ENCODE peak calls at places on chromosomes 5 and 9, in eight cellular contexts. V is GM23338, Y is tibial nerve, H is transverse colon, Q is gastrocnemius medialis, N is adrenal gland, I is psoas muscle, O is body of pancreas. K is an unnamed sample. For H3K27me3 and H3K4me1, the result is how much of the 10 kb centered on the place peaks cover.

GRCh38 chr9:93522736-93523135 is 53.6 kb upstream of the PHF2 start:
- DNase-seq in I (no peak), Q (no peak), Y (no peak), N (no peak), V (no peak), O (no peak), H (no peak), K (no peak)

GRCh38 chr5:9165567-9165966 is 380.3 kb downstream of the SEMA5A start:
- DNase-seq in O (no peak), Q (no peak), H (no peak), N (no peak), I (no peak), V (no peak), Y (no peak), K (no peak)

GRCh38 chr5:172716796-172717313 is 54.1 kb downstream of the DUSP1 start:
- DNase-seq in N (peak), I (peak), Y (peak), Q (peak), H (peak), V (peak), O (peak), K (peak)

GRCh38 chr5:73619606-73620334 is 6.2 kb upstream of the ARHGEF28 start:
- DNase-seq in H (no peak), I (no peak), V (no peak), N (no peak), Y (no peak), Q (no peak), O (no peak), K (no peak)

GRCh38 chr5:33931136-33931535 is 5.0 kb upstream of the RXFP3 start:
- DNase-seq in O (no peak), Y (no peak), Q (no peak), N (no peak), V (peak), H (no peak), I (no peak), K (no peak)

GRCh38 chr9:127035423-127035822 is 87.0 kb downstream of the ANGPTL2 start:
- DNase-seq in N (peak), V (no peak), I (peak), H (peak), O (peak), Q (peak), Y (peak), K (no peak)

GRCh38 chr5:13536921-13537320 is 407.6 kb downstream of the DNAH5 start:
- DNase-seq in Q (no peak), I (no peak), H (no peak), N (no peak), O (no peak), Y (no peak), V (no peak), K (no peak)

GRCh38 chr5:95822038-95822407 is 503 bp downstream of the GLRX start:
- DNase-seq in H (peak), N (peak), I (peak), O (peak), V (peak), Y (no peak), Q (peak), K (no peak)

GRCh38 chr9:125696106-125696647 is 10.8 kb downstream of the MAPKAP1 start:
- DNase-seq in Y (no peak), V (no peak), O (no peak), Q (no peak), I (no peak), H (no peak), N (no peak), K (no peak)

GRCh38 chr5:84292788-84293653 is 91.7 kb downstream of the EDIL3 start:
- DNase-seq in O (no peak), Q (no peak), V (peak), H (no peak), I (no peak), Y (no peak), N (no peak), K (no peak)

DNA sequence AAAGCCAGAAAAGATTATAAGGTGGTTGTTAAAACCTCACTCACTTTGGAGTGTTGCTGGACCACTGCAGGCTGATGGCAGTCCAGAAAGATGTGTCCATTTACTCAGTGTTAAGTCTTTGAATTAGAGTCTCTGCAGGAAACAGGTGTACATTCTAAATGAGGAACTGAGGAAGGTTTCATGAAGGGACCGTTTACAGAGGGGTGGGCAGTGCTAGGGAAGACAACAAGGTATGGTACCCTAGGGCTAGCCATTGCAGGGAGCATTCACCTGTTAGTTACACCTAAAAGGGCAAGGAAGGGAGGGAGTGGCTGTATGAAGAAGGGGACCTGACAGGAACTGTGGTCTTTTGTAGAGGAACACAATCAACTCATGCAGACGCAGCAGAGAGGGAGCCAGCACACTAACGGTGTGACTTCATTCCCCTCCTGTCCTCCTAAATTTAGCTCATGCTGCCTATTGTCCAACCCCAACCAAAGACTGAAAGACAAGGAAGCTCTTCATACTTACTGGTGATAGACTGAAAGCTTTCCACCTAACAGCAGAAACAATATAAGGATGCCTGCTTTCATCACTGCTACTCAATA is 32.2 kb upstream of the PAX5 start:
- DNase-seq in Q (no peak), O (no peak), Y (no peak), V (no peak), I (no peak), H (no peak), N (no peak), K (no peak)
- H3K27me3 ChIP-seq in Q (under half), O (under half), Y (under half), V (under half), I (under half), H (under half), N (under half), K (under half)

GRCh38 chr9:129460323-129461261 is 160.3 kb downstream of the C9orf50 start:
- DNase-seq in N (peak), Y (peak), O (peak), H (peak), Q (peak), I (peak), V (peak), K (peak)

GRCh38 chr9:129459550-129460322 is 161.2 kb downstream of the C9orf50 start:
- DNase-seq in V (no peak), O (peak), Y (no peak), N (no peak), H (peak), Q (no peak), I (no peak), K (peak)

GRCh38 chr9:129458155-129458661 is 162.7 kb downstream of the C9orf50 start:
- DNase-seq in N (no peak), Q (no peak), V (peak), H (peak), Y (no peak), I (no peak), O (peak), K (peak)

GRCh38 chr9:129457325-129457779 is 163.5 kb downstream of the C9orf50 start:
- DNase-seq in O (no peak), I (no peak), N (no peak), V (no peak), Y (no peak), H (no peak), Q (no peak), K (no peak)

DNA sequence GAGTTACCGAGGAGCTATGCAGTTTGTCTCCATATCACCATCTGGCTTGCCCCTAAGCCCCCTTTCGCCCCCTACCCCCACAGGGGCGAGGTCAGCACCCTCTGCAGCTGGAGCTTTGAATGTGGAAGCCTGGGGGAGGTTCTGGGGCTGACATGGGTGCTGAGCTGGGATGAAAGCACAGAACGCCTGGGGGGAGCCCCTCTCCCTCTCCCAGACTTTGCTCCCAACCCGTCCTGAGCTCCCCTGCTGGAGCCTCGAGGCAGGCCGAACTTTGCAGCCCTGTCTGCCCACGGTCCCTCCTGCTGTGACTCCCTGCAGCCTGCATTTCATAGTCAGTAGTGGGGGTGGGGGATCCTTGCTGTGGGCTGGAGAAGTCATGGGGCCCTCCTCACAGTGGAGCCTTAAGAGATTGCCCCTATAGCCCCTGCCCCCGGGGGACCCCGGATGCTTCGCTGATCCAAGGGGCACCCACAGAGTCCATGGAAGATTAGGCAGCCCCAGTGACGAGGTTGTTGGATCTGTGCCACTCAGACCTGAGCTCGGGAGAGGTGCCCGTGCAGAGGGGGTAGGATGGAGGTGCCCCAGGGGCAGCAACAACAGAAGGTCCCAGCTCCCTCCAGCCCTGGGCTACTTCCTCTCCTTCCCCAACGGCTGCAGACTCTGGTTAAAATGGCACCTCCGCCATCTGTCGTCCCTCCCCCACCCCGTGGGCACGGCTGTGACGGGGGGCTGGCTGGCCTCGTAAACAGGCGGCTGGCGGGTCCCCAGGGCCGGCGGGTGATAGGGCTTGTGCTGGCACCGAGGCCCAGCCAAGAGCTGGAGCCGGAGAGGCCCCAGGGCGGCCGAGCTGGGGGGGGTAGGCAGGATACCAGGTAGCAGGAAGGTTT is 162.0 kb downstream of the C9orf50 start:
- DNase-seq in Y (no peak), O (peak), Q (no peak), H (peak), N (peak), V (peak), I (peak), K (peak)
- H3K4me3 ChIP-seq in Y (no peak), O (no peak), Q (no peak), H (no peak), N (peak), V (peak), I (no peak), K (peak)

GRCh38 chr5:145967296-145967695 is 30.9 kb downstream of the SH3RF2 start:
- DNase-seq in I (no peak), H (no peak), Q (no peak), Y (no peak), O (no peak), N (no peak), V (no peak), K (no peak)
- H3K4me1 ChIP-seq in I (under half), H (under half), Q (under half), Y (under half), O (half or more), N (under half), V (under half), K (under half)

DNA sequence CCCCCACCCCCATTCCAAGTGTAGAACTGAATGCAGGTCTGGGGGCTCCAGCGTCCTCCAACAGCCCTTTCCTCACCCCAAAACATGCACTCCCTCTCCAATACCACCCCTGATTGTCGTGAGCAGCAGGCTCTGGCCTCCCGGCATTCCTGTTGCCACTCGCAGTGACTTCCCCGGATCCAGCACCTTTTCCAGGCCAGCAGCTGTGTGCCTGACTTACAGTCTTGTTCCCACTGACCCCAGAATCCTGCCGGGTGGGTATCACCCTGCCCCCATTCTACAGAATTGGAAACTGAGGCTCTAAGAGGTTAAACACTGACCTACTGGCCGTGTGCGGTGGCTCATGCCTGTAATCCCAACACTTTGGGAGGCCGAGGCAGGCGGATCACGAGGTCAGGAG is 127.2 kb downstream of the OLFM1 start:
- DNase-seq in I (peak), V (no peak), N (no peak), H (no peak), Y (no peak), O (no peak), Q (no peak), K (peak)
- H3K27me3 ChIP-seq in I (half or more), V (under half), N (under half), H (under half), Y (under half), O (under half), Q (under half), K (under half)

GRCh38 chr5:124652514-124652819 is 94.0 kb downstream of the ZNF608 start:
- DNase-seq in I (no peak), Q (no peak), V (no peak), Y (no peak), O (no peak), N (no peak), H (no peak), K (no peak)

GRCh38 chr5:124655943-124656459 is 90.4 kb downstream of the ZNF608 start:
- DNase-seq in N (no peak), Q (peak), V (no peak), Y (no peak), I (no peak), O (peak), H (peak), K (no peak)

GRCh38 chr5:124652892-124653441 is 93.5 kb downstream of the ZNF608 start:
- DNase-seq in V (no peak), I (no peak), N (no peak), H (no peak), Y (no peak), Q (no peak), O (no peak), K (no peak)

GRCh38 chr5:124654418-124654817 is 92.0 kb downstream of the ZNF608 start:
- DNase-seq in Y (no peak), I (no peak), Q (no peak), H (no peak), V (no peak), N (no peak), O (no peak), K (no peak)

GRCh38 chr5:124655211-124655880 is 91.1 kb downstream of the ZNF608 start:
- DNase-seq in N (no peak), H (no peak), Y (no peak), I (no peak), V (no peak), Q (no peak), O (peak), K (no peak)
- H3K4me3 ChIP-seq in N (no peak), H (no peak), Y (no peak), I (peak), V (no peak), Q (peak), O (no peak), K (no peak)

DNA sequence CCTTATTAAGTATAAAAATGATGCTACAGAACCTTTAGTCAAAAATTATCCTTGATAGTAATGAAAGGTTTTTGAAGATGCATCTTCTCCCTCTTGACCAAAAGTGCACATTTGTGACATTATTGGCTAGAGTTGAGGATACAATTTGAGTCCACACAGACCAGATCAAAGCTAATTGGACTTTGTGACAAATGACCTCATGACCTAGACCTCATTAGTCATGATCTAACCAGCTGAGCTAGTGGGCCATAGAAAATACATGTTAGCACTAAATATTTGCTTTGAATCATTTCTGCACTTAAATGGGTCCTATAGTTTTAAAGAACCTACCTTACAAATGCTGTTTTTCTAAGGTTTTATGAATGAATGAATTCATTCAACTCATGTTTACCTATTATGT is 182.1 kb downstream of the RFX3 start:
- DNase-seq in I (no peak), N (no peak), Y (no peak), Q (no peak), V (no peak), O (no peak), H (no peak), K (no peak)
- H3K4me1 ChIP-seq in I (under half), N (under half), Y (under half), Q (under half), V (under half), O (under half), H (under half), K (under half)

GRCh38 chr9:124452326-124452725 is 2.1 kb downstream of the ADGRD2 start:
- DNase-seq in Q (no peak), N (no peak), O (no peak), H (no peak), I (no peak), Y (no peak), V (no peak), K (no peak)

GRCh38 chr9:124454296-124454695 is 4.0 kb downstream of the ADGRD2 start:
- DNase-seq in Y (no peak), O (no peak), V (no peak), I (no peak), H (no peak), N (no peak), Q (no peak), K (no peak)

GRCh38 chr9:124454791-124455443 is 4.7 kb downstream of the ADGRD2 start:
- DNase-seq in O (no peak), I (no peak), V (no peak), N (no peak), H (no peak), Y (no peak), Q (no peak), K (no peak)

GRCh38 chr9:124452841-124453585 is 2.8 kb downstream of the ADGRD2 start:
- DNase-seq in Y (no peak), V (peak), Q (no peak), O (no peak), N (no peak), H (no peak), I (no peak), K (no peak)

DNA sequence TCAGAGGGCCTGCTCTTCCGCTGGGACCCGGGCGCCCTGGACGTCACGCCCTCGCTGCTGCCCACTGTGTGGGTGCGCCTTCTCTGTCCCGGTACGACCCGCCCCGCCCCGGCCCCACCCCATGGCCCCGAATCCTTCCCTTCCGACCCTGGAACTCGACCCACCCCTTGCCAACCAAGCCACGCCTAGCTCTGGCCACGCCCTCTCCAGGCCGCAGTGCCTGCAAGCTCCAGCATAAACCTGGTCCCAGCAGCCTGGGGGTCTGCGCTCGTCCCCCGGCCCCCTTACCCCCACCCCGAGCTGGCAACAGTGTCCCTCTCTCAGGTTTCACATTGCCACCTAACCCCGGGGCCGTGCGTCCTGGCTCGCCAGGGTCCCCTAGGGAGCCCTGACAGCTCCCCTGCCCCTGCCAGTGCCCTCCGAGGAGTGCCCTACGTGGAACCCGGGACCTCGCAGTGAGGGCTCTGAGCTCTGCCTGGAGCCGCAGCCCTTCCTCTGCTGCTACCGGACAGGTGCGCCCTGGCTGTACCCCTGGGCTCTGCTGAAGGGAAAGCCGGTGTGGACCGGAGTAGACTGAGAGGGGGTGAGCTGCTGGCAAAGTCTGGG is 3.4 kb downstream of the ADGRD2 start:
- DNase-seq in I (no peak), N (no peak), O (no peak), H (peak), Y (no peak), V (peak), Q (no peak), K (no peak)
- H3K27me3 ChIP-seq in I (half or more), N (under half), O (under half), H (under half), Y (under half), V (under half), Q (under half), K (under half)

K was measured in CD8-positive, alpha-beta memory T cell.